ENCODE peak calls at places on chromosomes 16 and 17, in four cellular contexts. V, K, I and J are unnamed samples.

GRCh38 chr17:82424001-82424862 is 5.8 kb upstream of the OGFOD3 start:
- DNase-seq in V (peak), K (peak), I (peak), J (no peak)

GRCh38 chr17:36849871-36850348 is 87.4 kb upstream of the LHX1 start:
- DNase-seq in V (peak), K (peak), I (no peak), J (peak)

GRCh38 chr16:90019543-90020259 is 445 bp upstream of the DBNDD1 start:
- DNase-seq in V (no peak), K (peak), I (peak), J (no peak)

GRCh38 chr17:63826468-63827001 is 696 bp upstream of the PSMC5 start:
- DNase-seq in V (no peak), K (peak), I (no peak), J (no peak)

GRCh38 chr17:58605470-58605869 is 86.4 kb downstream of the TEX14 start:
- DNase-seq in V (no peak), K (no peak), I (no peak), J (no peak)

GRCh38 chr17:63445571-63446217 is 412 bp downstream of the CYB561 start:
- DNase-seq in V (peak), K (peak), I (no peak), J (no peak)

GRCh38 chr16:25914357-25914962 is 222.7 kb downstream of the HS3ST4 start:
- DNase-seq in V (no peak), K (no peak), I (no peak), J (no peak)

GRCh38 chr16:11207646-11208045 is 48.4 kb downstream of the SOCS1 start:
- DNase-seq in V (no peak), K (no peak), I (no peak), J (no peak)

GRCh38 chr17:8665681-8666080 is 35.2 kb upstream of the MYH10 start:
- DNase-seq in V (no peak), K (no peak), I (no peak), J (no peak)

GRCh38 chr16:83940630-83941378 is 12.2 kb upstream of the OSGIN1 start:
- DNase-seq in V (no peak), K (no peak), I (no peak), J (no peak)

GRCh38 chr17:66716236-66717026 is 118.5 kb upstream of the CACNG5 start:
- DNase-seq in V (no peak), K (no peak), I (no peak), J (no peak)

GRCh38 chr17:77427471-77427991 is 286.8 kb downstream of the SEC14L1 start:
- DNase-seq in V (no peak), K (peak), I (no peak), J (no peak)

GRCh38 chr17:59783221-59784016 is 76.0 kb downstream of the VMP1 start:
- DNase-seq in V (peak), K (peak), I (no peak), J (no peak)

GRCh38 chr17:76458580-76459490 is 5.9 kb upstream of the UBE2O start:
- DNase-seq in V (peak), K (peak), I (peak), J (no peak)

GRCh38 chr17:40097931-40098845 is 2.2 kb downstream of the NR1D1 start:
- DNase-seq in V (no peak), K (peak), I (peak), J (no peak)

GRCh38 chr16:51630051-51630450 is 479.0 kb upstream of the SALL1 start:
- DNase-seq in V (no peak), K (no peak), I (no peak), J (no peak)
- TF ChIP-seq POLR2AphosphoS5 in V (no peak), K (no peak), I (no peak), J (no peak)

GRCh38 chr17:55273579-55274370 is 9.0 kb downstream of the HLF start:
- DNase-seq in V (no peak), K (no peak), I (no peak), J (no peak)
- TF ChIP-seq TCF7L2 in V (no peak), K (no peak), I (no peak), J (no peak)

GRCh38 chr17:72446525-72447250 is 325.9 kb downstream of the SOX9 start:
- DNase-seq in V (no peak), K (no peak), I (peak), J (no peak)

GRCh38 chr17:72444517-72445054 is 323.8 kb downstream of the SOX9 start:
- DNase-seq in V (no peak), K (no peak), I (no peak), J (no peak)

GRCh38 chr17:72447251-72447640 is 326.4 kb downstream of the SOX9 start:
- DNase-seq in V (no peak), K (no peak), I (peak), J (no peak)

GRCh38 chr17:72445055-72445991 is 324.5 kb downstream of the SOX9 start:
- DNase-seq in V (no peak), K (no peak), I (peak), J (no peak)

GRCh38 chr17:72446118-72446517 is 325.3 kb downstream of the SOX9 start:
- DNase-seq in V (no peak), K (no peak), I (no peak), J (no peak)
- TF ChIP-seq REST in V (no peak), K (no peak), I (no peak), J (no peak)

DNA sequence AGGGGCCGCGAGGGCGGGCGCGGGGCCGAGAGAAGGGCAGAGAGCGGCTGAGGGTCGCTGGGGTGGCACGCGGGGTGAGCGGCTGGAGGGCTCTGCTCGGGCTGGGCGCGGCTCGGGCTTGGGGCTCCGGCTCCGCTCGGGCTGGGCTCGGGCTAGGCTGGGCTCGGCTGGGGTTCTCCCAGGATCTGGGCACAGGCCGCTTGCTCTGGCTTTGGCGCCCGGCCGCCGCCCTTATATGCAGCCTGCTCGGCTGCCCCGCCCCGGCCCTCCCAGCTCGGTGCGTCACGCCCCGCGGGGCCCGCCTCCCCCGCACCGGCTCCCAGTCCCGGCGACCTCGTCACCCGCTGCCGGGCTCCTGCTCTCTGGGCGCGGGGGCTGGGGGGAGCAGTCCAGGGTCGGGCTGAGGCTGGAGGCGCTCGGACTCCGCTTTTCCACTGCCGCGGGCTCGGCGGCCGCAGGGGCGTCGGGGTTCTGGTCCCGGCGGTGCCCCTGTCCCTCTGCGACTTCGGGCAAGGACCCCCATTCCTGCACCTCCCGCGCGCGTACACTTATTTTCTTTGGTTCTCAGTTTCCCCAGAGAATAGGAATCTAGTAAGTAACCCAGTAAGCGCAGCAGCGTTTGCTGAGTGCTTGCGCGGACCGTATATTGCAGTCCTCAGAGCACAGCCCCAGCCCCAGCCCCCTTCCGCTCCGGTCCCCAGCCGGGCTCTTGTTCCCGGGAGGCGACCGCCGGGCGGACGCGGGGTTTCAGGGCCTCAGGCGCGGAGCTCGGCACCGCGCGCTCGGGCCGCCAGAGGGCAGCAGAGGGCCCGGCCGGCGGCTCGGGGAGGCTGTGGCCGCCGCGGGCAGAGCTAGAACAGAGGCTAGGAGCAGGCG is at the start of gene RASD1:
- DNase-seq in V (no peak), K (peak), I (peak), J (peak)
- TF ChIP-seq POLR2AphosphoS5 in V (no peak), K (no peak), I (peak), J (peak)

GRCh38 chr17:74433421-74434121 is 1.7 kb downstream of the GPRC5C start:
- DNase-seq in V (no peak), K (peak), I (peak), J (no peak)

GRCh38 chr17:74435775-74436359 is 4.0 kb downstream of the GPRC5C start:
- DNase-seq in V (no peak), K (no peak), I (no peak), J (no peak)

GRCh38 chr17:74441537-74441936 is 9.6 kb downstream of the GPRC5C start:
- DNase-seq in V (no peak), K (no peak), I (no peak), J (no peak)

GRCh38 chr17:74439691-74440567 is 8.0 kb downstream of the GPRC5C start:
- DNase-seq in V (no peak), K (no peak), I (no peak), J (no peak)

GRCh38 chr17:74437702-74438101 is 5.8 kb downstream of the GPRC5C start:
- DNase-seq in V (peak), K (peak), I (no peak), J (no peak)
- TF ChIP-seq TCF7L2 in V (no peak), K (no peak), I (no peak), J (no peak)

DNA sequence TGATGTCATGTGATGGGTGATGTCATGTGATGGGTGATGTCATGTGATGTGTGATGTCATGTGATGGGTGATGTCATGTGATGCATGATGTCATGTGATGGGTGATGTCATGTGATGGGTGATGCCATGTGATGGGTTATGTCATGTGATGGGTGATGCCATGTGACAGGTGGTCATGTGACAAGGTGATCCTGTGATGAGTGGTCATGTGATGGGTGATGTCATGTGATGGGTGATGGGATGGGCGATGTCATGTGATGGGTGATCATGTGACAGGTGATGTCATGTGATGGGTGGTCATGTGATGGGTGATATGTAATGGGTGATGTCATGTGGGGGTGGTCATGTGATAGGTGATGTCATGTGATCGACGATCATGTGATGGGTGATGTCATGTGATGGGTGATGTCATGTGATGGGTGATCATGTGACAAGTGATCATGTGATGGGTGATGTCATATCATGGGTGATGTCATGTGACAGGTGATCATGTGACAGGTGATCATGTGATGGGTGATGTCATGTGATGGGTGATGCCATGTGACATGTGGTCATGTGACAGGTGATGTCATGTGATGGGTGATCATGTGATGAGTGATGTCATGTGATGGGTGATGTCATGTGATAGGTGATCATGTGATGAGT is 17.2 kb downstream of the CD300LB start:
- DNase-seq in V (peak), K (peak), I (peak), J (peak)
- TF ChIP-seq REST in V (no peak), K (no peak), I (no peak), J (no peak)

DNA sequence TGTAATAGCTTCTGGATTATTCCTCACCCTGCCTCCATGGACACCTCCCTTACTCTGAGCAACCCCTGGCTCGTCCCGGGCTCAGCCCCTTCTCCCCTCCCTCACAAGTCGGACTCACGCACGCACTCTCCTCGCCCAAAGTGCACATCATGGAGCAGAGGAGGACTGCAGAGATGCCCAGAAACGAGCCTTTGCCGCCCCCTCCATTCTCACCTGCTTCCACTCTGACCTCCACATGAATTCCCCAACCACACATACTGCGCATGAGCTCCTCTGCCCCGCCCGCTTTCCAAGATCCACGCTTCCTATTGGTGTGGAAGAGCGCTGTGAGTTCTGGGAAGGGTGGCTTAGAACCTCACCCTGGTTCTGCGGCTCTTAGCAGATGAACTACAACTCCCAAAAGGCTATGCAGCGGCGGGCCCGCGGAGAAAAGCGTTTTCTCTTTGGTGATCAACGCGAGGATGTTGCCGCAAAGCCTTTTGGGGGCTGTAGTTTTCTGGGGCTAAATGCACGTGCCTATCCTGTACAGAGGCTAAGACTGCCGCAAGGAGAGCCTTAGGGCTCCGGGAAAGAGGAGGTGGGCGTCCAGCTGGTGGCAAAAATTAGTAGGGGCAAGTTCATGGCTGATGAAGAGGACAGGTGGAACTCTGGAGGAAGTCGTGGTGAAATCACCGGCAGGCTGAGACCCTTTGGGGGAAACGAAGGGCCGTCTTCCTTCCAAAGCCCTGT is at the start of gene PHB1:
- DNase-seq in V (peak), K (peak), I (peak), J (peak)
- TF ChIP-seq POLR2AphosphoS5 in V (peak), K (peak), I (peak), J (peak)

GRCh38 chr17:3167574-3167973 is 29.7 kb upstream of the OR1A2 start:
- DNase-seq in V (no peak), K (no peak), I (no peak), J (no peak)
- TF ChIP-seq TCF7L2 in V (no peak), K (no peak), I (no peak), J (no peak)